ENCODE peak calls at places on chromosomes 11 and 22, in ten cellular contexts. One of them, this sample, is unnamed.

GRCh38 chr22:47295226-47295901 is 532.9 kb downstream of the TBC1D22A start:
- DNase-seq in lower lobe of right lung: no peak
- DNase-seq in AG10803: no peak
- DNase-seq in BJ: no peak
- DNase-seq in astrocyte of the spinal cord: no peak
- DNase-seq in psoas muscle: no peak
- DNase-seq in HL-60: no peak
- DNase-seq in IMR-90: no peak
- DNase-seq in fibroblast of pulmonary artery: no peak
- DNase-seq in CD8-positive, alpha-beta T cell: no peak
- DNase-seq in this sample: peak; percentile 61

GRCh38 chr22:18024956-18025720 is 777 bp upstream of the MICAL3 start:
- DNase-seq in lower lobe of right lung: no peak
- DNase-seq in AG10803: no peak
- DNase-seq in BJ: no peak
- DNase-seq in astrocyte of the spinal cord: no peak
- DNase-seq in psoas muscle: no peak
- DNase-seq in HL-60: no peak
- DNase-seq in IMR-90: no peak
- DNase-seq in fibroblast of pulmonary artery: no peak
- DNase-seq in CD8-positive, alpha-beta T cell: no peak
- DNase-seq in this sample: no peak

GRCh38 chr11:120060512-120060911 is 77.4 kb downstream of the TRIM29 start:
- DNase-seq in lower lobe of right lung: no peak
- DNase-seq in AG10803: no peak
- DNase-seq in BJ: no peak
- DNase-seq in astrocyte of the spinal cord: no peak
- DNase-seq in psoas muscle: no peak
- DNase-seq in HL-60: no peak
- DNase-seq in IMR-90: no peak
- DNase-seq in fibroblast of pulmonary artery: no peak
- DNase-seq in CD8-positive, alpha-beta T cell: no peak
- DNase-seq in this sample: peak; percentile 13

GRCh38 chr11:93986716-93987115 is 34.4 kb upstream of the HEPHL1 start:
- DNase-seq in lower lobe of right lung: peak; percentile 46
- DNase-seq in AG10803: peak; percentile 3
- DNase-seq in BJ: no peak
- DNase-seq in astrocyte of the spinal cord: peak; percentile 73
- DNase-seq in psoas muscle: no peak
- DNase-seq in HL-60: no peak
- DNase-seq in IMR-90: peak; percentile 10
- DNase-seq in fibroblast of pulmonary artery: peak; percentile 13
- DNase-seq in CD8-positive, alpha-beta T cell: no peak
- DNase-seq in this sample: no peak

GRCh38 chr11:65448074-65448417 is 25.4 kb downstream of the NEAT1 start:
- DNase-seq in lower lobe of right lung: no peak
- DNase-seq in AG10803: peak; percentile 31
- DNase-seq in BJ: no peak
- DNase-seq in astrocyte of the spinal cord: peak; percentile 62
- DNase-seq in psoas muscle: no peak
- DNase-seq in HL-60: no peak
- DNase-seq in IMR-90: peak; percentile 44
- DNase-seq in fibroblast of pulmonary artery: no peak
- DNase-seq in CD8-positive, alpha-beta T cell: no peak
- DNase-seq in this sample: no peak

GRCh38 chr11:71307811-71308645 is 55.7 kb upstream of the SHANK2 start:
- DNase-seq in lower lobe of right lung: no peak
- DNase-seq in AG10803: no peak
- DNase-seq in BJ: no peak
- DNase-seq in astrocyte of the spinal cord: no peak
- DNase-seq in psoas muscle: no peak
- DNase-seq in HL-60: no peak
- DNase-seq in IMR-90: no peak
- DNase-seq in fibroblast of pulmonary artery: no peak
- DNase-seq in CD8-positive, alpha-beta T cell: no peak
- DNase-seq in this sample: peak; percentile 43

GRCh38 chr11:12160680-12161079 is 50.3 kb downstream of the MICAL2 start:
- DNase-seq in lower lobe of right lung: peak; percentile 67
- DNase-seq in AG10803: no peak
- DNase-seq in BJ: no peak
- DNase-seq in astrocyte of the spinal cord: no peak
- DNase-seq in psoas muscle: no peak
- DNase-seq in HL-60: no peak
- DNase-seq in IMR-90: peak; percentile 30
- DNase-seq in fibroblast of pulmonary artery: no peak
- DNase-seq in CD8-positive, alpha-beta T cell: no peak
- DNase-seq in this sample: no peak

GRCh38 chr11:102252339-102252891 is 64.9 kb upstream of the BIRC3 start:
- DNase-seq in lower lobe of right lung: no peak
- DNase-seq in AG10803: peak; percentile 53
- DNase-seq in BJ: no peak
- DNase-seq in astrocyte of the spinal cord: no peak
- DNase-seq in psoas muscle: no peak
- DNase-seq in HL-60: no peak
- DNase-seq in IMR-90: peak; percentile 73
- DNase-seq in fibroblast of pulmonary artery: no peak
- DNase-seq in CD8-positive, alpha-beta T cell: no peak
- DNase-seq in this sample: no peak

GRCh38 chr11:1305063-1305495 is 4.4 kb downstream of the TOLLIP start:
- DNase-seq in lower lobe of right lung: no peak
- DNase-seq in AG10803: no peak
- DNase-seq in BJ: no peak
- DNase-seq in astrocyte of the spinal cord: no peak
- DNase-seq in psoas muscle: no peak
- DNase-seq in HL-60: no peak
- DNase-seq in IMR-90: no peak
- DNase-seq in fibroblast of pulmonary artery: no peak
- DNase-seq in CD8-positive, alpha-beta T cell: no peak
- DNase-seq in this sample: peak; percentile 50

GRCh38 chr22:24435861-24436351 is 8.5 kb downstream of the ADORA2A start:
- DNase-seq in lower lobe of right lung: no peak
- DNase-seq in AG10803: peak; percentile 16
- DNase-seq in BJ: no peak
- DNase-seq in astrocyte of the spinal cord: peak; percentile 33
- DNase-seq in psoas muscle: peak; percentile 63
- DNase-seq in HL-60: no peak
- DNase-seq in IMR-90: peak; percentile 39
- DNase-seq in fibroblast of pulmonary artery: peak; percentile 39
- DNase-seq in CD8-positive, alpha-beta T cell: no peak
- DNase-seq in this sample: no peak

GRCh38 chr11:36311926-36312592 is 16.0 kb downstream of the PRR5L start:
- DNase-seq in lower lobe of right lung: no peak
- DNase-seq in AG10803: no peak
- DNase-seq in BJ: no peak
- DNase-seq in astrocyte of the spinal cord: no peak
- DNase-seq in psoas muscle: no peak
- DNase-seq in HL-60: no peak
- DNase-seq in IMR-90: peak; percentile 5
- DNase-seq in fibroblast of pulmonary artery: no peak
- DNase-seq in CD8-positive, alpha-beta T cell: no peak
- DNase-seq in this sample: no peak

GRCh38 chr11:36308577-36308976 is 12.5 kb downstream of the PRR5L start:
- DNase-seq in lower lobe of right lung: no peak
- DNase-seq in AG10803: no peak
- DNase-seq in BJ: no peak
- DNase-seq in astrocyte of the spinal cord: no peak
- DNase-seq in psoas muscle: no peak
- DNase-seq in HL-60: no peak
- DNase-seq in IMR-90: no peak
- DNase-seq in fibroblast of pulmonary artery: no peak
- DNase-seq in CD8-positive, alpha-beta T cell: no peak
- DNase-seq in this sample: no peak

GRCh38 chr11:36312593-36312990 is 16.5 kb downstream of the PRR5L start:
- DNase-seq in lower lobe of right lung: no peak
- DNase-seq in AG10803: peak; percentile 46
- DNase-seq in BJ: peak; percentile 70
- DNase-seq in astrocyte of the spinal cord: peak; percentile 90
- DNase-seq in psoas muscle: no peak
- DNase-seq in HL-60: no peak
- DNase-seq in IMR-90: peak; percentile 86
- DNase-seq in fibroblast of pulmonary artery: peak; percentile 46
- DNase-seq in CD8-positive, alpha-beta T cell: no peak
- DNase-seq in this sample: no peak

GRCh38 chr11:36306888-36307287 is 10.8 kb downstream of the PRR5L start:
- DNase-seq in lower lobe of right lung: no peak
- DNase-seq in AG10803: peak; percentile 41
- DNase-seq in BJ: no peak
- DNase-seq in astrocyte of the spinal cord: peak; percentile 75
- DNase-seq in psoas muscle: no peak
- DNase-seq in HL-60: no peak
- DNase-seq in IMR-90: no peak
- DNase-seq in fibroblast of pulmonary artery: peak; percentile 74
- DNase-seq in CD8-positive, alpha-beta T cell: no peak
- DNase-seq in this sample: no peak

DNA sequence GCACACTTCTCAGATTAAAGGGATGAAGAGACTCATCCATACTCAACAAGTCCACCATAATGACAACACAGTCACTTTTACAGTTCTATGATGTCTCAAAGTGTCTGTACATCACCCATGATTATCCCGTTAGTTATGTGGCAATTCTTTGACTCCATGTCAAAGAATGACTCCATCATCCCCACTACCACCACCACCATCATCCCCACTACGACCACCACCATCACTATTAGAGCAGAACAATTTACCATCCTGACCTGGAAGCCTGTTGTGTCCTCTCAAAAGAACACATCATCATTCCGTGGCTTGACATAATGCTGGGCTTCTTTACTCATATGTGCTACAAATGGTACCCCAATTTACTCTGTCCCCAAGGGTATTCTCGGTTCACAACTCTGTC is 13.7 kb downstream of the PRR5L start:
- DNase-seq in lower lobe of right lung: no peak
- DNase-seq in AG10803: no peak
- DNase-seq in BJ: no peak
- DNase-seq in astrocyte of the spinal cord: no peak
- DNase-seq in psoas muscle: no peak
- DNase-seq in HL-60: no peak
- DNase-seq in IMR-90: peak; percentile 10
- DNase-seq in fibroblast of pulmonary artery: no peak
- DNase-seq in CD8-positive, alpha-beta T cell: no peak
- DNase-seq in this sample: no peak
- TF ChIP-seq CTCF in lower lobe of right lung: no peak
- TF ChIP-seq CTCF in AG10803: no peak
- TF ChIP-seq CTCF in BJ: no peak
- TF ChIP-seq CTCF in astrocyte of the spinal cord: no peak
- TF ChIP-seq CTCF in psoas muscle: no peak
- TF ChIP-seq CTCF in HL-60: no peak
- TF ChIP-seq CTCF in IMR-90: no peak
- TF ChIP-seq CTCF in fibroblast of pulmonary artery: no peak
- TF ChIP-seq CTCF in CD8-positive, alpha-beta T cell: no peak
- TF ChIP-seq CTCF in this sample: no peak

GRCh38 chr22:48968201-48968959 is 859.3 kb downstream of the BRD1 start:
- DNase-seq in lower lobe of right lung: no peak
- DNase-seq in AG10803: no peak
- DNase-seq in BJ: no peak
- DNase-seq in astrocyte of the spinal cord: no peak
- DNase-seq in psoas muscle: no peak
- DNase-seq in HL-60: no peak
- DNase-seq in IMR-90: no peak
- DNase-seq in fibroblast of pulmonary artery: no peak
- DNase-seq in CD8-positive, alpha-beta T cell: no peak
- DNase-seq in this sample: peak; percentile 63
- TF ChIP-seq CTCF in lower lobe of right lung: peak; percentile 12
- TF ChIP-seq CTCF in AG10803: peak; percentile 37
- TF ChIP-seq CTCF in BJ: no peak
- TF ChIP-seq CTCF in astrocyte of the spinal cord: no peak
- TF ChIP-seq CTCF in psoas muscle: no peak
- TF ChIP-seq CTCF in HL-60: no peak
- TF ChIP-seq CTCF in IMR-90: no peak
- TF ChIP-seq CTCF in fibroblast of pulmonary artery: no peak
- TF ChIP-seq CTCF in CD8-positive, alpha-beta T cell: peak; percentile 27
- TF ChIP-seq CTCF in this sample: peak; percentile 67

GRCh38 chr11:4890279-4890678 is 8.6 kb downstream of the OR51T1 start:
- DNase-seq in lower lobe of right lung: no peak
- DNase-seq in AG10803: no peak
- DNase-seq in BJ: no peak
- DNase-seq in astrocyte of the spinal cord: no peak
- DNase-seq in psoas muscle: no peak
- DNase-seq in HL-60: no peak
- DNase-seq in IMR-90: peak; percentile 2
- DNase-seq in fibroblast of pulmonary artery: peak; percentile 51
- DNase-seq in CD8-positive, alpha-beta T cell: no peak
- DNase-seq in this sample: no peak

GRCh38 chr11:4886186-4886585 is 4.5 kb downstream of the OR51T1 start:
- DNase-seq in lower lobe of right lung: no peak
- DNase-seq in AG10803: no peak
- DNase-seq in BJ: no peak
- DNase-seq in astrocyte of the spinal cord: no peak
- DNase-seq in psoas muscle: no peak
- DNase-seq in HL-60: no peak
- DNase-seq in IMR-90: no peak
- DNase-seq in fibroblast of pulmonary artery: no peak
- DNase-seq in CD8-positive, alpha-beta T cell: no peak
- DNase-seq in this sample: no peak

GRCh38 chr11:4887591-4887990 is 5.9 kb downstream of the OR51T1 start:
- DNase-seq in lower lobe of right lung: no peak
- DNase-seq in AG10803: no peak
- DNase-seq in BJ: no peak
- DNase-seq in astrocyte of the spinal cord: no peak
- DNase-seq in psoas muscle: no peak
- DNase-seq in HL-60: no peak
- DNase-seq in IMR-90: no peak
- DNase-seq in fibroblast of pulmonary artery: no peak
- DNase-seq in CD8-positive, alpha-beta T cell: no peak
- DNase-seq in this sample: no peak

DNA sequence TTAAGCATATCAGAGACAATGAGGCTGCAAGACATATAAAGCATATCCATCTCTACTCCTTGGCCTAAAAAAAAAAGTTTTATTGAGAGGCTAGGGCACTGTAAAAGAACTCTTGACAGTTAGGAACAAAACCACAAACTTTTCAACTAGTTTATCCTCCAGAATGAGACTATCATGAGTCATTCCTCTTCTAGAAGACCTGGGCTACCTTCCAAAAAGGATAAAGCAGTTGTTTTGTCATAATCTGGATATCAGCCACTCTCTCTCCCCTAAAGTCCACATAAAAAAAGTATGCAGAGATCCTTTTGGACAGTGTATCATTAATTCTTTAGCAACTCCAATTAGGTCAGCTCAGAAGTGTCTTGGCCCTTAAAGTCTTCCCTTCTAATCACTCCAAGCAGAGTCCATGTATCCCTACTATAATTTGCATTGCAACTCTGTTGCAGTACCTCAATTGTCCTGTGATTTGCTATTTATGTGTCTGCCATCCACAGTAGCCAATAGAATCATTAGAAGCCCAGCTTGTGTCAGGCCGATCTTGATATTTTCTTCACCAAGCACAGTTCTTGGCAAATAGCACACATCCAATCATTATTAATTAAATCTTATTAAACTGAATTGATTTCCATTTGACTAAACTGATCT is 10.4 kb downstream of the OR51T1 start:
- DNase-seq in lower lobe of right lung: no peak
- DNase-seq in AG10803: peak; percentile 82
- DNase-seq in BJ: peak; percentile 31
- DNase-seq in astrocyte of the spinal cord: peak; percentile 94
- DNase-seq in psoas muscle: no peak
- DNase-seq in HL-60: no peak
- DNase-seq in IMR-90: peak; percentile 93
- DNase-seq in fibroblast of pulmonary artery: peak; percentile 87
- DNase-seq in CD8-positive, alpha-beta T cell: no peak
- DNase-seq in this sample: no peak
- TF ChIP-seq CTCF in lower lobe of right lung: no peak
- TF ChIP-seq CTCF in AG10803: peak; percentile 28
- TF ChIP-seq CTCF in BJ: no peak
- TF ChIP-seq CTCF in astrocyte of the spinal cord: peak; percentile 30
- TF ChIP-seq CTCF in psoas muscle: no peak
- TF ChIP-seq CTCF in HL-60: no peak
- TF ChIP-seq CTCF in IMR-90: no peak
- TF ChIP-seq CTCF in fibroblast of pulmonary artery: peak; percentile 29
- TF ChIP-seq CTCF in CD8-positive, alpha-beta T cell: no peak
- TF ChIP-seq CTCF in this sample: peak; percentile 49

GRCh38 chr22:39559456-39560105 is 11.0 kb upstream of the CACNA1I start:
- DNase-seq in lower lobe of right lung: no peak
- DNase-seq in AG10803: peak; percentile 13
- DNase-seq in BJ: no peak
- DNase-seq in astrocyte of the spinal cord: no peak
- DNase-seq in psoas muscle: no peak
- DNase-seq in HL-60: no peak
- DNase-seq in IMR-90: no peak
- DNase-seq in fibroblast of pulmonary artery: no peak
- DNase-seq in CD8-positive, alpha-beta T cell: no peak
- DNase-seq in this sample: no peak
- TF ChIP-seq CTCF in lower lobe of right lung: peak; percentile 22
- TF ChIP-seq CTCF in AG10803: peak; percentile 45
- TF ChIP-seq CTCF in BJ: peak; percentile 61
- TF ChIP-seq CTCF in astrocyte of the spinal cord: peak; percentile 60
- TF ChIP-seq CTCF in psoas muscle: no peak
- TF ChIP-seq CTCF in HL-60: peak; percentile 11
- TF ChIP-seq CTCF in IMR-90: peak; percentile 32
- TF ChIP-seq CTCF in fibroblast of pulmonary artery: peak; percentile 45
- TF ChIP-seq CTCF in CD8-positive, alpha-beta T cell: no peak
- TF ChIP-seq CTCF in this sample: peak; percentile 60

This sample was measured in type B pancreatic cell.